ENCODE peak calls at places on chromosomes 5 and 9, in four cellular contexts. C, P, T and B are unnamed samples.

GRCh38 chr5:73143716-73144115 is 23.3 kb downstream of the TMEM171 start:
- DNase-seq in T (no peak), C (no peak), P (no peak), B (no peak)

GRCh38 chr9:35951736-35952135 is 6.2 kb downstream of the OR2S2 start:
- DNase-seq in C (no peak), P (no peak), T (no peak), B (peak)

GRCh38 chr5:161002571-161003074 is 150.6 kb upstream of the ATP10B start:
- DNase-seq in C (no peak), T (no peak), P (no peak), B (no peak)

GRCh38 chr9:98374385-98375051 is 119.1 kb upstream of the TBC1D2 start:
- DNase-seq in P (no peak), T (peak), C (no peak), B (peak)

GRCh38 chr9:130042406-130042930 is 521 bp downstream of the FNBP1 start:
- DNase-seq in P (no peak), C (no peak), T (no peak), B (no peak)

GRCh38 chr5:40413747-40414146 is 266.0 kb upstream of the PTGER4 start:
- DNase-seq in P (no peak), C (no peak), T (no peak), B (peak)

GRCh38 chr9:108056083-108056804 is 566.7 kb upstream of the KLF4 start:
- DNase-seq in T (no peak), P (no peak), C (no peak), B (peak)

GRCh38 chr9:127358023-127358535 is 38.9 kb upstream of the SLC2A8 start:
- DNase-seq in C (no peak), P (no peak), T (no peak), B (no peak)

GRCh38 chr9:87245271-87245670 is 252.4 kb upstream of the DAPK1 start:
- DNase-seq in P (no peak), C (no peak), T (no peak), B (no peak)

GRCh38 chr9:110259566-110259965 is 3.3 kb upstream of the TXN start:
- DNase-seq in P (no peak), C (no peak), T (peak), B (no peak)

GRCh38 chr5:17058438-17058837 is 122.3 kb upstream of the MYO10 start:
- DNase-seq in T (no peak), C (no peak), P (no peak), B (peak)

GRCh38 chr5:129358069-129358468 is 102.0 kb upstream of the ADAMTS19 start:
- DNase-seq in C (no peak), T (no peak), P (no peak), B (no peak)

GRCh38 chr9:127004946-127005769 is 90.6 kb downstream of the RALGPS1 start:
- DNase-seq in T (no peak), P (no peak), C (no peak), B (no peak)

GRCh38 chr5:83375049-83375710 is 96.4 kb upstream of the VCAN start:
- DNase-seq in C (no peak), P (no peak), T (no peak), B (no peak)

GRCh38 chr5:88384901-88385300 is 116.3 kb upstream of the TMEM161B start:
- DNase-seq in T (no peak), C (no peak), P (no peak), B (no peak)

GRCh38 chr5:132103380-132103951 is 29.9 kb downstream of the CSF2 start:
- DNase-seq in C (no peak), T (peak), P (peak), B (peak)

GRCh38 chr9:36136894-36137391 is 410 bp downstream of the GLIPR2 start:
- DNase-seq in T (no peak), P (no peak), C (no peak), B (no peak)

GRCh38 chr5:32102254-32102653 is 71.9 kb downstream of the GOLPH3 start:
- DNase-seq in T (no peak), C (no peak), P (no peak), B (no peak)

GRCh38 chr5:90337449-90338052 is 72.0 kb downstream of the CETN3 start:
- DNase-seq in T (no peak), P (no peak), C (no peak), B (no peak)